ENCODE peak calls at places on chromosomes 13 and 19, in eight cellular contexts. C is AG09319, V is right lobe of liver, R is GM12864, Y is HFF-Myc, O is body of pancreas, G is A549, A is Caco-2. W is an unnamed sample.

GRCh38 chr19:55644842-55645511 is 1.5 kb downstream of the ZNF581 start:
- DNase-seq in R (no peak), Y (no peak), O (no peak), C (no peak), G (no peak), A (no peak), V (no peak), W (no peak)

GRCh38 chr13:93270769-93271753 is 44.5 kb downstream of the GPC6 start:
- DNase-seq in O (no peak), C (no peak), V (no peak), R (no peak), G (peak), A (no peak), Y (no peak), W (no peak)

GRCh38 chr13:31767175-31767900 is 28.0 kb downstream of the RXFP2 start:
- DNase-seq in Y (no peak), G (no peak), R (no peak), V (no peak), O (no peak), C (peak), A (no peak), W (no peak)

GRCh38 chr13:27168870-27169525 is 2.6 kb downstream of the USP12 start:
- DNase-seq in G (no peak), A (no peak), Y (no peak), C (no peak), V (no peak), R (no peak), O (no peak), W (no peak)

GRCh38 chr13:52677823-52678222 is 25.2 kb downstream of the SUGT1 start:
- DNase-seq in V (no peak), Y (no peak), O (no peak), G (no peak), R (no peak), C (no peak), A (no peak), W (no peak)

GRCh38 chr19:8132858-8133458 is 16.4 kb downstream of the FBN3 start:
- DNase-seq in Y (no peak), R (no peak), V (no peak), A (no peak), C (no peak), O (no peak), G (no peak), W (peak)

GRCh38 chr19:35868172-35868822 is at the start of gene APLP1:
- DNase-seq in C (no peak), G (peak), R (no peak), Y (no peak), A (peak), V (peak), O (peak), W (no peak)

GRCh38 chr13:33051632-33052031 is 35.4 kb downstream of the KL start:
- DNase-seq in A (no peak), R (peak), O (no peak), C (no peak), Y (no peak), G (no peak), V (no peak), W (no peak)

GRCh38 chr19:1699386-1699785 is 47.0 kb upstream of the TCF3 start:
- DNase-seq in V (no peak), A (no peak), O (no peak), Y (no peak), R (no peak), C (no peak), G (no peak), W (no peak)
- TF ChIP-seq CTCF in V (no peak), A (no peak), O (no peak), Y (no peak), R (no peak), C (no peak), G (no peak), W (no peak)

DNA sequence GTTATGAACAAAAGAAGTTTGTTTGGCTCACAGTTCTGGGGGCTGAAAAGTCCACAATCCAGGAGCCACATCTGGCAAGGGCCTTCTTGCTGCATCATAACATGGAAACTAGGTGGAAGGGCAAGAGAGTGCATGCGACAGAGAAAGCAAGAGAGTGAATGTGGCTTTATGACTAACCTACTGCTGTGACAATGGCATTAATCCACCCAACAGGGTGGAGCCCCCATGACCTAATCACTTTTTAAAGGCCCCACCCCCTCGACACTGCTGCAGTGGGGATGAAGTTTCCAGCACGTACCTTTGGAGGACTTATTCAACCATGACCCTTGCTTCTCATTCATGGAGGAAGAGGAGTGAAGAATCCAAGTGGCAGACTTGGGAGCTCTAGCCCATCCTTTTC is 30.0 kb upstream of the RFXAP start:
- DNase-seq in G (no peak), R (no peak), A (no peak), V (no peak), C (no peak), O (no peak), Y (no peak), W (no peak)
- TF ChIP-seq CTCF in G (no peak), R (no peak), A (no peak), V (no peak), C (no peak), O (no peak), Y (no peak), W (no peak)

GRCh38 chr13:23833733-23834611 is 55.2 kb downstream of the MIPEP start:
- DNase-seq in G (no peak), R (no peak), A (no peak), Y (no peak), C (no peak), V (peak), O (no peak), W (no peak)
- TF ChIP-seq CTCF in G (no peak), R (no peak), A (no peak), Y (no peak), C (no peak), V (no peak), O (no peak), W (no peak)

DNA sequence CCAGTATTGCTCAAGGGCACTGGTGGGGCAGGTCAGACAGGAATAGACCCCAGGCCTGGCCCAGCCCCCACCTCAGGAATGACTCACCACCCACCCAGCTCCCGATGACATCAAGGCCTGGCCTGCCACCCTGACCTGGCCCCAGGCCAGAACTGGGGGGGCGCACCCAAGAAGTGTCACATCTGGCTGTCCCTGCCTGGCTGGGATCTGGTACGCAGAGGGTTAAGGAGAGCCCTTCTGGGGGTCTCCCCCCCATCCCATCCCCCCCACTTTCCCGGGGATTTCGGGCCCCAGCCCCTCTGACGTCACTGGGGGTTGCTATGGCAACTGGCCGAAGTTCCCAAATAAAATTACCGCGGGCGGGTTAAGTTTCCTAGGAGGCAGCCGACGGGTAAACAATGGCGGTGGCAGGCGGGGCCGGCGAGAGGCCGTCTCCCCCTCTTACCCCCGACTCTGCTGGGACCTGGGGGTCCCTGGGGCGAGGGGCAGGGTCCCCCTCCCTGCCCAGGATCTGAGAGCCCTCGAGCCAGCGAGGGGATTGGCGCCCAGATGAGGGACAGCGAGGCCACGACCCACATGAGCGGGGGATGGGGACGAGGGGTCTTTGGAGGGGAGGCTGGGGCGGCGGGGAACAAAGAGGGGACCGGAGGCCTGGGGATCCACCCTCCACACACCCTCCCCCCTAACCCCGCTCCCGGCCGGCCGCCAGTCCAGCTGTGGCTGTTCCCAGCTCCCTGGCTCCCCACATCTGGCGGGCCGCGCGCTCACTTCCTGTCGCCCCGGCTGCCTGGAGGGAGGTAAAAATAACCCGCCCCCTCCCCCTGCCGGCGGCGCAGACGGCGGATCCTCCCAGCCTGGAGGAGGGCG is 29.7 kb upstream of the NANOS3 start:
- DNase-seq in A (peak), R (no peak), C (peak), V (peak), Y (no peak), O (peak), G (peak), W (no peak)
- TF ChIP-seq CTCF in A (peak), R (no peak), C (no peak), V (no peak), Y (no peak), O (peak), G (no peak), W (peak)

DNA sequence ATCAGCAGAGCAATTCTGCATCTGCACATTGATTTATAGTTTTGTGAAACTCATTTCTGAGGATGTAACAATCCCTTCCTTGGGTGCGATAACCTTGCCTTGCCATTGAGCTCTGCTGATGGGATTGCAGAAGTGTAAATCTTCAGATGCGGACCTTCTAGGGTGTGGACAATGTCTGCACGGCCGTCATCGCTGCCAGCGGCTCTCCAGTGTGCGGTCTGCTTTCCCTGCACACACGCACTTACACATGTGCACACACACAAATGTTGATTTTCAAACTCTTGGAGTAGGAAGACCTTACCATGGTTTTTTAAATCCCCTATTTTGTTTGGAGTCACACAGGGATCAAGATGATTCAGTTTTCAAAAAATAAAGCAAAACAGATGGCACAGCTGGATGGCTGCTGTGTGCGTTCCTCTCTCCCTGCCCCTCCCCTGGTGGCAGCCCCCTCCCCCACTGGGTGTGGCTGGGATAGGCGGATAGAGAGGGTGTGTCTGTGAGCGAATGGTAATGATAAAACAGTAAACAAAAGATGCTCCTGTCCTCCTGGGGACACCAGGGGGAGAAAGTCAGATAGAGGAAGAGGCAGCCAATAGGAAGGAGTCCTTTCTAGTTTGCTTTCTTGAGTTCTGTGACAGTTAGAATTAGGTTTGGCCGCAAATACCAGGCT is 6.3 kb downstream of the TMEM255B start:
- DNase-seq in G (no peak), A (no peak), V (no peak), Y (peak), C (no peak), O (no peak), R (no peak), W (no peak)
- TF ChIP-seq CTCF in G (no peak), A (no peak), V (no peak), Y (no peak), C (no peak), O (no peak), R (no peak), W (no peak)

W was measured in chondrocyte.